ENCODE peak calls at places on chromosomes 16 and 17, in four cellular contexts. S, J, E and K are unnamed samples.

GRCh38 chr16:7268182-7268581 is 64.5 kb upstream of the RBFOX1 start:
- DNase-seq in S (peak), E (peak), J (peak), K (no peak)

GRCh38 chr16:54928016-54928356 is 2.7 kb upstream of the IRX5 start:
- DNase-seq in S (no peak), E (no peak), J (peak), K (peak)

GRCh38 chr16:12500771-12501170 is 302.9 kb downstream of the CPPED1 start:
- DNase-seq in E (no peak), S (no peak), J (no peak), K (peak)

GRCh38 chr16:71846443-71846842 is 667 bp downstream of the ATXN1L start:
- DNase-seq in J (peak), E (peak), S (no peak), K (no peak)

GRCh38 chr16:23519282-23519681 is 9.0 kb upstream of the GGA2 start:
- DNase-seq in E (no peak), J (no peak), S (peak), K (no peak)

GRCh38 chr16:30839523-30840227 is 52.7 kb upstream of the ZNF629 start:
- DNase-seq in S (no peak), J (peak), E (no peak), K (no peak)

GRCh38 chr16:57601801-57602478 is 26.5 kb upstream of the ADGRG1 start:
- DNase-seq in E (no peak), S (peak), J (no peak), K (no peak)

GRCh38 chr17:41750866-41751265 is 16.4 kb upstream of the HAP1 start:
- DNase-seq in E (no peak), J (no peak), S (no peak), K (no peak)

DNA sequence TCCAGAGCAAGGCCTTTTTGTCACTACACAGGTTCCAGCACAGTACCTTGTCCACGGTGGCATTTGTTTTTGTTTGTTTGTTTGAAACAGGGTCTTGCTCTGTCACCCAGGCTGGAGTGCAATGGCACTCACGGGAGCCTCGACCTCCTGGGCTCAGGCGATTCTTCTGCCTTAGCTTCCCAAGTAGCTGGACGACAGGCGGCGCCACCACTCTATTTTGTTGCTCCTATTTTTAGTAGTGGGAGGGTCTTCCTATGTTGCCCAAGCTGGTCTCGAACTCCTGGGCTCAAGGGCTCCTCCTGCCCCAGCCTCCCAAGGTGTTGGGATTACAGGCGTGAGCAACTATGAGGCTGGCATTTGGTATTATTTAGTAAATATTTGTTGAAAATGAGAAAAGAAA is 10.3 kb downstream of the MRC2 start:
- DNase-seq in E (no peak), S (no peak), J (peak), K (no peak)
- TF ChIP-seq CTCF in E (no peak), S (peak), J (peak), K (no peak)

GRCh38 chr16:25823891-25824290 is 132.1 kb downstream of the HS3ST4 start:
- DNase-seq in J (no peak), S (no peak), E (no peak), K (no peak)
- TF ChIP-seq REST in J (no peak), S (no peak), E (no peak), K (no peak)

GRCh38 chr16:1713933-1714332 is 7.9 kb downstream of the MAPK8IP3 start:
- DNase-seq in S (no peak), J (peak), E (no peak), K (no peak)
- TF ChIP-seq POLR2AphosphoS5 in S (no peak), J (no peak), E (no peak), K (no peak)

GRCh38 chr16:21300309-21301167 is 22.4 kb upstream of the CRYM start:
- DNase-seq in J (peak), S (peak), E (peak), K (peak)

GRCh38 chr16:21302898-21303528 is 24.9 kb upstream of the CRYM start:
- DNase-seq in S (peak), J (no peak), E (no peak), K (no peak)

GRCh38 chr16:21302454-21302853 is 24.4 kb upstream of the CRYM start:
- DNase-seq in S (no peak), J (peak), E (no peak), K (no peak)

GRCh38 chr16:21301895-21302291 is 23.8 kb upstream of the CRYM start:
- DNase-seq in E (no peak), J (no peak), S (no peak), K (no peak)

GRCh38 chr16:21301168-21301894 is 23.2 kb upstream of the CRYM start:
- DNase-seq in J (peak), S (peak), E (peak), K (peak)
- TF ChIP-seq CTCF in J (no peak), S (peak), E (peak), K (no peak)

GRCh38 chr17:44070455-44071197 is at the start of gene G6PC3:
- DNase-seq in S (peak), J (peak), E (peak), K (peak)
- TF ChIP-seq REST in S (no peak), J (peak), E (peak), K (no peak)